ENCODE peak calls at places on chromosomes 5 and 9, in seven cellular contexts. Q is NCI-H2081 treated with DMSO at 0.1 percent for 48 hours; W is stimulated activated CD4-positive, alpha-beta T cell treated with anti-CD3 and anti-CD28 coated beads, Interleukin-4, amount 100 ng/mL, for 1 hour; A is substantia nigra; D is tibial nerve; O is KG1; B is DMS153. K is an unnamed sample.
A peak's percentile ranks its signal among the peaks of the same experiment; 100 is the strongest.

GRCh38 chr5:102421647-102422046 is 77.2 kb downstream of the SLCO6A1 start:
- DNase-seq in Q (no peak), O (no peak), A (peak; percentile 2), B (no peak), D (no peak), W (no peak), K (peak; percentile 29)

GRCh38 chr5:3340471-3340870 is 255.2 kb upstream of the IRX1 start:
- DNase-seq in A (no peak), B (no peak), O (no peak), D (no peak), Q (no peak), W (no peak), K (no peak)

GRCh38 chr9:125549465-125550215 is 157.4 kb downstream of the MAPKAP1 start:
- DNase-seq in B (no peak), O (no peak), D (peak; percentile 42), W (no peak), Q (no peak), A (no peak), K (peak; percentile 78)

GRCh38 chr5:155665371-155665770 is 651.8 kb downstream of the KIF4B start:
- DNase-seq in B (no peak), W (no peak), O (no peak), D (no peak), A (no peak), Q (no peak), K (no peak)

GRCh38 chr9:113349434-113350337 is at the start of gene BSPRY:
- DNase-seq in B (no peak), D (no peak), A (no peak), Q (no peak), O (no peak), W (no peak), K (peak; percentile 67)

GRCh38 chr5:78679905-78680304 is 31.3 kb upstream of the LHFPL2 start:
- DNase-seq in A (no peak), W (no peak), B (no peak), O (no peak), Q (no peak), D (no peak), K (no peak)

GRCh38 chr9:20599195-20599594 is 23.1 kb downstream of the MLLT3 start:
- DNase-seq in D (no peak), Q (no peak), W (no peak), O (no peak), A (no peak), B (no peak), K (no peak)

GRCh38 chr5:100900142-100900795 is 2.8 kb downstream of the ST8SIA4 start:
- DNase-seq in O (peak; percentile 72), W (peak; percentile 47), A (peak; percentile 38), B (peak; percentile 9), D (peak; percentile 25), Q (no peak), K (peak; percentile 15)

GRCh38 chr5:171483453-171484177 is 64.2 kb downstream of the FGF18 start:
- DNase-seq in W (no peak), B (no peak), O (no peak), Q (no peak), D (peak; percentile 68), A (peak; percentile 33), K (peak; percentile 67)

GRCh38 chr5:137933491-137933911 is 44.2 kb downstream of the PKD2L2 start:
- DNase-seq in Q (no peak), A (no peak), W (no peak), D (no peak), O (no peak), B (no peak), K (no peak)

GRCh38 chr5:149235841-149236240 is 35.8 kb upstream of the AFAP1L1 start:
- DNase-seq in A (peak; percentile 55), B (no peak), O (no peak), Q (no peak), D (no peak), W (no peak), K (no peak)

GRCh38 chr9:100498592-100498991 is 25.6 kb downstream of the TMEFF1 start:
- DNase-seq in B (no peak), W (no peak), D (no peak), A (no peak), O (no peak), Q (no peak), K (no peak)

GRCh38 chr9:119368681-119369581 is at the start of gene BRINP1:
- DNase-seq in D (no peak), B (peak; percentile 71), O (no peak), W (no peak), Q (no peak), A (peak; percentile 59), K (peak; percentile 18)

GRCh38 chr9:132538071-132538470 is 44.3 kb upstream of the BARHL1 start:
- DNase-seq in A (no peak), D (no peak), Q (no peak), B (no peak), W (no peak), O (no peak), K (peak; percentile 37)

GRCh38 chr9:38046669-38047300 is 22.2 kb downstream of the SHB start:
- DNase-seq in O (no peak), A (no peak), D (no peak), W (no peak), B (no peak), Q (no peak), K (peak; percentile 87)

GRCh38 chr5:1293416-1293996 is 1.4 kb downstream of the TERT start:
- DNase-seq in Q (no peak), W (no peak), A (no peak), D (no peak), O (no peak), B (no peak), K (no peak)

GRCh38 chr5:98414938-98415337 is 358.5 kb upstream of the RGMB start:
- DNase-seq in A (no peak), O (no peak), B (no peak), D (no peak), Q (no peak), W (no peak), K (no peak)

GRCh38 chr9:114055061-114055460 is 23.0 kb downstream of the AMBP start:
- DNase-seq in W (no peak), A (no peak), O (no peak), Q (no peak), B (no peak), D (no peak), K (peak; percentile 4)

GRCh38 chr5:77076961-77077820 is 9.9 kb downstream of the ZBED3 start:
- DNase-seq in A (peak; percentile 71), W (peak; percentile 63), B (no peak), D (peak; percentile 57), Q (no peak), O (peak; percentile 51), K (peak; percentile 43)

GRCh38 chr5:123813937-123814624 is 302.1 kb downstream of the CSNK1G3 start:
- DNase-seq in D (no peak), B (peak; percentile 85), W (no peak), A (no peak), O (no peak), Q (no peak), K (no peak)

GRCh38 chr9:89635816-89636215 is 31.0 kb downstream of the GADD45G start:
- DNase-seq in A (no peak), B (no peak), D (no peak), Q (no peak), W (no peak), O (no peak), K (peak; percentile 40)

GRCh38 chr5:61665939-61666621 is 334.0 kb downstream of the ZSWIM6 start:
- DNase-seq in Q (no peak), W (no peak), D (no peak), B (no peak), A (peak; percentile 18), O (no peak), K (no peak)

GRCh38 chr9:35571113-35571512 is 33.9 kb upstream of the TESK1 start:
- DNase-seq in W (no peak), Q (no peak), B (no peak), D (no peak), A (no peak), O (no peak), K (no peak)

GRCh38 chr9:84315278-84315877 is 25.2 kb downstream of the SLC28A3 start:
- DNase-seq in O (peak; percentile 24), A (peak; percentile 51), D (peak; percentile 71), B (peak; percentile 46), W (peak; percentile 55), Q (peak; percentile 6), K (peak; percentile 61)

GRCh38 chr5:9090381-9091026 is 455.4 kb downstream of the SEMA5A start:
- DNase-seq in A (no peak), Q (no peak), D (no peak), O (no peak), B (no peak), W (no peak), K (no peak)

GRCh38 chr5:120375248-120375647 is 88.9 kb upstream of the PRR16 start:
- DNase-seq in A (no peak), O (no peak), W (no peak), B (no peak), D (no peak), Q (no peak), K (no peak)

GRCh38 chr5:42944989-42945388 is 95.1 kb downstream of the ANXA2R start:
- DNase-seq in D (no peak), O (no peak), B (no peak), Q (no peak), W (no peak), A (no peak), K (no peak)

GRCh38 chr5:168365581-168366081 is 74.2 kb downstream of the WWC1 start:
- DNase-seq in B (no peak), D (peak; percentile 7), A (no peak), O (no peak), Q (no peak), W (no peak), K (peak; percentile 70)

GRCh38 chr9:5817776-5818336 is 15.1 kb downstream of the ERMP1 start:
- DNase-seq in A (no peak), W (no peak), D (no peak), B (no peak), O (no peak), Q (no peak), K (no peak)

GRCh38 chr9:105083246-105083645 is 155.3 kb upstream of the ABCA1 start:
- DNase-seq in B (no peak), W (no peak), D (no peak), A (no peak), O (no peak), Q (no peak), K (no peak)

GRCh38 chr5:136036991-136037705 is 8.4 kb downstream of the TGFBI start:
- DNase-seq in W (no peak), D (no peak), B (peak; percentile 99), Q (peak; percentile 78), O (no peak), A (no peak), K (peak; percentile 18)

GRCh38 chr5:58985759-58986158 is 402.9 kb downstream of the RAB3C start:
- DNase-seq in A (no peak), D (no peak), W (no peak), B (no peak), Q (no peak), O (no peak), K (no peak)

GRCh38 chr5:164336276-164336675 is 830.9 kb downstream of the MAT2B start:
- DNase-seq in A (no peak), O (no peak), W (no peak), B (no peak), D (no peak), Q (no peak), K (no peak)

GRCh38 chr5:76689321-76690026 is 26.5 kb upstream of the F2R start:
- DNase-seq in B (no peak), A (no peak), O (no peak), W (no peak), Q (no peak), D (no peak), K (no peak)

GRCh38 chr5:168575391-168576372 is 3.5 kb downstream of the PANK3 start:
- DNase-seq in W (no peak), A (no peak), O (no peak), Q (no peak), D (no peak), B (no peak), K (no peak)